ENCODE peak calls at places on chromosomes 2 and 18, in seven cellular contexts. One of them, this sample, is unnamed.

GRCh38 chr18:79544386-79544963 is 135.1 kb upstream of the CTDP1 start:
- DNase-seq in fibroblast of villous mesenchyme: no peak
- DNase-seq in AG10803: no peak
- DNase-seq in cardiac muscle cell: no peak
- DNase-seq in K562: no peak
- DNase-seq in coronary artery: no peak
- DNase-seq in spleen: peak
- DNase-seq in this sample: no peak

GRCh38 chr2:24935145-24935544 is 15.1 kb upstream of the ADCY3 start:
- DNase-seq in AG10803: no peak
- DNase-seq in coronary artery: no peak
- DNase-seq in fibroblast of villous mesenchyme: no peak
- DNase-seq in K562: no peak
- DNase-seq in cardiac muscle cell: no peak
- DNase-seq in spleen: no peak
- DNase-seq in this sample: no peak

GRCh38 chr2:28649481-28650260 is 102.0 kb upstream of the PPP1CB start:
- DNase-seq in cardiac muscle cell: no peak
- DNase-seq in spleen: no peak
- DNase-seq in coronary artery: peak
- DNase-seq in fibroblast of villous mesenchyme: no peak
- DNase-seq in K562: peak
- DNase-seq in AG10803: no peak
- DNase-seq in this sample: no peak

GRCh38 chr2:51711761-51712160 is 679.8 kb upstream of the NRXN1 start:
- DNase-seq in coronary artery: no peak
- DNase-seq in spleen: no peak
- DNase-seq in K562: no peak
- DNase-seq in AG10803: no peak
- DNase-seq in fibroblast of villous mesenchyme: no peak
- DNase-seq in cardiac muscle cell: no peak
- DNase-seq in this sample: peak

GRCh38 chr2:85768713-85769112 is 14.9 kb downstream of the ATOH8 start:
- DNase-seq in K562: peak
- DNase-seq in spleen: no peak
- DNase-seq in AG10803: no peak
- DNase-seq in cardiac muscle cell: peak
- DNase-seq in fibroblast of villous mesenchyme: peak
- DNase-seq in coronary artery: no peak
- DNase-seq in this sample: peak

GRCh38 chr18:35324926-35325655 is 19.1 kb downstream of the ZNF24 start:
- DNase-seq in cardiac muscle cell: no peak
- DNase-seq in coronary artery: no peak
- DNase-seq in AG10803: no peak
- DNase-seq in K562: no peak
- DNase-seq in spleen: no peak
- DNase-seq in fibroblast of villous mesenchyme: peak
- DNase-seq in this sample: no peak

GRCh38 chr2:85421706-85422457 is 3.4 kb downstream of the SH2D6 start:
- DNase-seq in cardiac muscle cell: no peak
- DNase-seq in coronary artery: no peak
- DNase-seq in K562: peak
- DNase-seq in spleen: no peak
- DNase-seq in AG10803: no peak
- DNase-seq in fibroblast of villous mesenchyme: peak
- DNase-seq in this sample: no peak

GRCh38 chr2:189933911-189934399 is 128.6 kb downstream of the MSTN start:
- DNase-seq in cardiac muscle cell: no peak
- DNase-seq in spleen: no peak
- DNase-seq in coronary artery: no peak
- DNase-seq in K562: no peak
- DNase-seq in AG10803: peak
- DNase-seq in fibroblast of villous mesenchyme: peak
- DNase-seq in this sample: peak

GRCh38 chr2:200411831-200412230 is 98.0 kb downstream of the KCTD18 start:
- DNase-seq in coronary artery: no peak
- DNase-seq in K562: no peak
- DNase-seq in cardiac muscle cell: no peak
- DNase-seq in spleen: no peak
- DNase-seq in fibroblast of villous mesenchyme: peak
- DNase-seq in AG10803: peak
- DNase-seq in this sample: no peak

GRCh38 chr2:78928502-78928901 is 97.0 kb upstream of the REG3G start:
- DNase-seq in coronary artery: no peak
- DNase-seq in fibroblast of villous mesenchyme: no peak
- DNase-seq in spleen: no peak
- DNase-seq in AG10803: no peak
- DNase-seq in K562: no peak
- DNase-seq in cardiac muscle cell: no peak
- DNase-seq in this sample: no peak

GRCh38 chr2:66888791-66889631 is 454.1 kb downstream of the MEIS1 start:
- DNase-seq in K562: no peak
- DNase-seq in AG10803: peak
- DNase-seq in cardiac muscle cell: no peak
- DNase-seq in fibroblast of villous mesenchyme: peak
- DNase-seq in coronary artery: no peak
- DNase-seq in spleen: no peak
- DNase-seq in this sample: peak

GRCh38 chr2:52571380-52572347 is 1195.9 kb upstream of the CHAC2 start:
- DNase-seq in spleen: peak
- DNase-seq in cardiac muscle cell: no peak
- DNase-seq in AG10803: no peak
- DNase-seq in coronary artery: no peak
- DNase-seq in fibroblast of villous mesenchyme: no peak
- DNase-seq in K562: no peak
- DNase-seq in this sample: no peak

GRCh38 chr2:191499874-191500565 is 177.9 kb upstream of the NABP1 start:
- DNase-seq in fibroblast of villous mesenchyme: no peak
- DNase-seq in spleen: no peak
- DNase-seq in K562: no peak
- DNase-seq in AG10803: peak
- DNase-seq in coronary artery: no peak
- DNase-seq in cardiac muscle cell: peak
- DNase-seq in this sample: peak

GRCh38 chr2:37898448-37898847 is 26.6 kb upstream of the RMDN2 start:
- DNase-seq in fibroblast of villous mesenchyme: no peak
- DNase-seq in spleen: no peak
- DNase-seq in coronary artery: no peak
- DNase-seq in cardiac muscle cell: no peak
- DNase-seq in K562: no peak
- DNase-seq in AG10803: peak
- DNase-seq in this sample: no peak

GRCh38 chr2:83368461-83368860 is 1090.6 kb downstream of the SUCLG1 start:
- DNase-seq in AG10803: no peak
- DNase-seq in cardiac muscle cell: no peak
- DNase-seq in K562: no peak
- DNase-seq in coronary artery: no peak
- DNase-seq in fibroblast of villous mesenchyme: no peak
- DNase-seq in spleen: no peak
- DNase-seq in this sample: no peak

GRCh38 chr18:10923671-10924070 is 225.7 kb downstream of the PIEZO2 start:
- DNase-seq in K562: no peak
- DNase-seq in coronary artery: no peak
- DNase-seq in AG10803: peak
- DNase-seq in spleen: no peak
- DNase-seq in cardiac muscle cell: no peak
- DNase-seq in fibroblast of villous mesenchyme: no peak
- DNase-seq in this sample: no peak

GRCh38 chr2:181892795-181893435 is 1.4 kb downstream of the ITPRID2 start:
- DNase-seq in cardiac muscle cell: no peak
- DNase-seq in AG10803: peak
- DNase-seq in fibroblast of villous mesenchyme: peak
- DNase-seq in K562: no peak
- DNase-seq in coronary artery: no peak
- DNase-seq in spleen: no peak
- DNase-seq in this sample: peak

GRCh38 chr2:72149556-72150156 is 2.0 kb upstream of the CYP26B1 start:
- DNase-seq in spleen: peak
- DNase-seq in AG10803: no peak
- DNase-seq in fibroblast of villous mesenchyme: no peak
- DNase-seq in K562: no peak
- DNase-seq in cardiac muscle cell: peak
- DNase-seq in coronary artery: peak
- DNase-seq in this sample: no peak

GRCh38 chr2:175804130-175804529 is 197.9 kb downstream of the LNPK start:
- DNase-seq in K562: no peak
- DNase-seq in coronary artery: no peak
- DNase-seq in cardiac muscle cell: peak
- DNase-seq in fibroblast of villous mesenchyme: no peak
- DNase-seq in spleen: no peak
- DNase-seq in AG10803: no peak
- DNase-seq in this sample: no peak

GRCh38 chr18:41593276-41593675 is 361.8 kb upstream of the PIK3C3 start:
- DNase-seq in AG10803: no peak
- DNase-seq in coronary artery: no peak
- DNase-seq in K562: no peak
- DNase-seq in fibroblast of villous mesenchyme: peak
- DNase-seq in cardiac muscle cell: no peak
- DNase-seq in spleen: no peak
- DNase-seq in this sample: no peak

GRCh38 chr18:28768791-28769768 is 592.1 kb upstream of the CDH2 start:
- DNase-seq in spleen: no peak
- DNase-seq in cardiac muscle cell: no peak
- DNase-seq in K562: no peak
- DNase-seq in AG10803: peak
- DNase-seq in coronary artery: no peak
- DNase-seq in fibroblast of villous mesenchyme: no peak
- DNase-seq in this sample: no peak

GRCh38 chr2:42850016-42850805 is 57.8 kb upstream of the HAAO start:
- DNase-seq in cardiac muscle cell: no peak
- DNase-seq in spleen: peak
- DNase-seq in AG10803: no peak
- DNase-seq in fibroblast of villous mesenchyme: no peak
- DNase-seq in coronary artery: peak
- DNase-seq in K562: no peak
- DNase-seq in this sample: no peak

GRCh38 chr2:98295721-98296414 is 50.4 kb upstream of the CNGA3 start:
- DNase-seq in coronary artery: no peak
- DNase-seq in fibroblast of villous mesenchyme: no peak
- DNase-seq in K562: peak
- DNase-seq in cardiac muscle cell: no peak
- DNase-seq in spleen: no peak
- DNase-seq in AG10803: no peak
- DNase-seq in this sample: no peak

GRCh38 chr2:98299506-98299905 is 46.8 kb upstream of the CNGA3 start:
- DNase-seq in coronary artery: no peak
- DNase-seq in AG10803: no peak
- DNase-seq in fibroblast of villous mesenchyme: no peak
- DNase-seq in spleen: no peak
- DNase-seq in cardiac muscle cell: no peak
- DNase-seq in K562: no peak
- DNase-seq in this sample: no peak

GRCh38 chr2:98296435-98296834 is 49.8 kb upstream of the CNGA3 start:
- DNase-seq in K562: peak
- DNase-seq in AG10803: no peak
- DNase-seq in fibroblast of villous mesenchyme: no peak
- DNase-seq in spleen: no peak
- DNase-seq in coronary artery: no peak
- DNase-seq in cardiac muscle cell: no peak
- DNase-seq in this sample: no peak

GRCh38 chr2:98298685-98299180 is 47.5 kb upstream of the CNGA3 start:
- DNase-seq in K562: no peak
- DNase-seq in fibroblast of villous mesenchyme: no peak
- DNase-seq in spleen: no peak
- DNase-seq in AG10803: no peak
- DNase-seq in coronary artery: no peak
- DNase-seq in cardiac muscle cell: no peak
- DNase-seq in this sample: no peak

DNA sequence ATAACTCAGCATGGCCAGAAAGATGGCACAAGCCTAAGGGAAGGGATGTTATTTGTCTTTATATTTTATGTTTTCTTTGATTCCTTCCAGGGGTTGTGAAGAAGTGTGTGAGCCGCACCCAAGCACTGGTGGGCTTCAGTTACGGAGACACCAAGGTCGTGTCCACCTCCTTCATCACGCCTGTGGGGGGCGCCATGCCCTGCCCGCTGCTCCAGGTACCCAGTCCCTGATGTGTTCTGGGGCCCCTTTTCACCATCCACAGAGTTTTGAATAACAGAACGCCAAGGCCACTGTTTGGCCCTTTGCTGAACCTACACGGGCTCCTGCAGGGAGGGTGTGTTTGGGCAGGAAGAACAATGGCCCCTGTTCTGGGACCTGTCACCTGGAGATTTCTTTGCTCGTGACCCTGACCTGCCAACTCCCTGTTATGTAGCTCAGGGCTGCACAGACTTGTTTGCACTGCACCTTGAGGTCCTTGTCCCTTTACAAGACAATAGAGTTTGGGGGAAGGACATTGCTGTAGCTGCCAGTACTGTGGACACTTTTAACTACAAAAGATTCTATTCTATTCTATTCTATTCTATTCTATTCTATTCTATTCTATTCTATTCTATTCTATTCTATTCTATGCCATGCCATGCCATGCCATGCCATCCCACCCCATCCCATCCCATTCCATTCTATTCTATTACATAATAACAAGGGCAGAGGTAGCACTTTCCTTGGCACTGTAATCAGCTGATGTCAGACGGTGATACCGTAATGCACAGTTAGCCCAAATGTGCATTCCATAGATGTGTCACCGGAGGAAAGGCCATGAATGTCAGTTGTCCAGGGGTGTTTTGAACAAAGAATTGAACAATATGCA is 48.2 kb upstream of the CNGA3 start:
- DNase-seq in coronary artery: no peak
- DNase-seq in AG10803: no peak
- DNase-seq in cardiac muscle cell: no peak
- DNase-seq in fibroblast of villous mesenchyme: no peak
- DNase-seq in spleen: no peak
- DNase-seq in K562: no peak
- DNase-seq in this sample: no peak
- TF ChIP-seq CTCF in coronary artery: no peak
- TF ChIP-seq CTCF in AG10803: no peak
- TF ChIP-seq CTCF in cardiac muscle cell: no peak
- TF ChIP-seq CTCF in fibroblast of villous mesenchyme: no peak
- TF ChIP-seq CTCF in spleen: no peak
- TF ChIP-seq CTCF in K562: no peak
- TF ChIP-seq CTCF in this sample: no peak

GRCh38 chr18:4106407-4107033 is 348.6 kb downstream of the DLGAP1 start:
- DNase-seq in cardiac muscle cell: peak
- DNase-seq in fibroblast of villous mesenchyme: peak
- DNase-seq in spleen: no peak
- DNase-seq in coronary artery: no peak
- DNase-seq in K562: peak
- DNase-seq in AG10803: peak
- DNase-seq in this sample: peak
- H3K4me3 ChIP-seq in cardiac muscle cell: no peak
- H3K4me3 ChIP-seq in fibroblast of villous mesenchyme: no peak
- H3K4me3 ChIP-seq in spleen: no peak
- H3K4me3 ChIP-seq in coronary artery: no peak
- H3K4me3 ChIP-seq in K562: no peak
- H3K4me3 ChIP-seq in AG10803: peak
- H3K4me3 ChIP-seq in this sample: peak

GRCh38 chr18:32899819-32900218 is 127.0 kb upstream of the KLHL14 start:
- DNase-seq in AG10803: peak
- DNase-seq in fibroblast of villous mesenchyme: peak
- DNase-seq in coronary artery: no peak
- DNase-seq in spleen: no peak
- DNase-seq in cardiac muscle cell: no peak
- DNase-seq in K562: no peak
- DNase-seq in this sample: no peak
- TF ChIP-seq CTCF in AG10803: peak
- TF ChIP-seq CTCF in fibroblast of villous mesenchyme: no peak
- TF ChIP-seq CTCF in coronary artery: no peak
- TF ChIP-seq CTCF in spleen: no peak
- TF ChIP-seq CTCF in cardiac muscle cell: no peak
- TF ChIP-seq CTCF in K562: no peak
- TF ChIP-seq CTCF in this sample: peak

GRCh38 chr2:60581461-60582282 is 28.2 kb upstream of the BCL11A start:
- DNase-seq in coronary artery: no peak
- DNase-seq in fibroblast of villous mesenchyme: peak
- DNase-seq in cardiac muscle cell: peak
- DNase-seq in spleen: peak
- DNase-seq in K562: peak
- DNase-seq in AG10803: peak
- DNase-seq in this sample: peak
- H3K4me3 ChIP-seq in coronary artery: peak
- H3K4me3 ChIP-seq in fibroblast of villous mesenchyme: peak
- H3K4me3 ChIP-seq in cardiac muscle cell: peak
- H3K4me3 ChIP-seq in spleen: no peak
- H3K4me3 ChIP-seq in K562: peak
- H3K4me3 ChIP-seq in AG10803: peak
- H3K4me3 ChIP-seq in this sample: peak